ENCODE peak calls at places on chromosomes 2 and 18, in five cellular contexts. One of them, this sample, is unnamed.

GRCh38 chr2:142822190-142822589 is 55.3 kb upstream of the KYNU start:
- DNase-seq in body of pancreas: no peak
- DNase-seq in GM12878: no peak
- DNase-seq in activated CD4-positive, alpha-beta T cell treated with anti-CD3 and anti-CD28 coated beads, Interleukin-2, amount 50 U/mL, for 48 hours: no peak
- DNase-seq in right lobe of liver: no peak
- DNase-seq in this sample: no peak

GRCh38 chr18:33440384-33441043 is at the start of gene CCDC178:
- DNase-seq in right lobe of liver: no peak
- DNase-seq in activated CD4-positive, alpha-beta T cell treated with anti-CD3 and anti-CD28 coated beads, Interleukin-2, amount 50 U/mL, for 48 hours: no peak
- DNase-seq in body of pancreas: peak; percentile 22
- DNase-seq in GM12878: no peak
- DNase-seq in this sample: no peak

GRCh38 chr2:160583823-160584537 is 90.4 kb upstream of the RBMS1 start:
- DNase-seq in right lobe of liver: no peak
- DNase-seq in activated CD4-positive, alpha-beta T cell treated with anti-CD3 and anti-CD28 coated beads, Interleukin-2, amount 50 U/mL, for 48 hours: no peak
- DNase-seq in GM12878: no peak
- DNase-seq in body of pancreas: no peak
- DNase-seq in this sample: no peak

GRCh38 chr2:165070089-165070488 is 114.8 kb upstream of the SLC38A11 start:
- DNase-seq in activated CD4-positive, alpha-beta T cell treated with anti-CD3 and anti-CD28 coated beads, Interleukin-2, amount 50 U/mL, for 48 hours: no peak
- DNase-seq in right lobe of liver: no peak
- DNase-seq in GM12878: no peak
- DNase-seq in body of pancreas: no peak
- DNase-seq in this sample: no peak

GRCh38 chr2:237065062-237065360 is 20.7 kb upstream of the COPS8 start:
- DNase-seq in GM12878: no peak
- DNase-seq in right lobe of liver: no peak
- DNase-seq in body of pancreas: no peak
- DNase-seq in activated CD4-positive, alpha-beta T cell treated with anti-CD3 and anti-CD28 coated beads, Interleukin-2, amount 50 U/mL, for 48 hours: no peak
- DNase-seq in this sample: no peak

GRCh38 chr2:49261021-49261538 is 106.8 kb upstream of the FSHR start:
- DNase-seq in GM12878: no peak
- DNase-seq in body of pancreas: no peak
- DNase-seq in right lobe of liver: no peak
- DNase-seq in activated CD4-positive, alpha-beta T cell treated with anti-CD3 and anti-CD28 coated beads, Interleukin-2, amount 50 U/mL, for 48 hours: no peak
- DNase-seq in this sample: no peak

GRCh38 chr2:157839162-157839801 is 36.8 kb downstream of the ACVR1 start:
- DNase-seq in activated CD4-positive, alpha-beta T cell treated with anti-CD3 and anti-CD28 coated beads, Interleukin-2, amount 50 U/mL, for 48 hours: no peak
- DNase-seq in body of pancreas: no peak
- DNase-seq in right lobe of liver: no peak
- DNase-seq in GM12878: no peak
- DNase-seq in this sample: no peak

GRCh38 chr2:117967981-117968723 is 45.7 kb downstream of the CCDC93 start:
- DNase-seq in body of pancreas: no peak
- DNase-seq in activated CD4-positive, alpha-beta T cell treated with anti-CD3 and anti-CD28 coated beads, Interleukin-2, amount 50 U/mL, for 48 hours: no peak
- DNase-seq in right lobe of liver: no peak
- DNase-seq in GM12878: no peak
- DNase-seq in this sample: no peak

GRCh38 chr18:47953471-47953931 is 23.0 kb upstream of the SMAD2 start:
- DNase-seq in right lobe of liver: no peak
- DNase-seq in GM12878: no peak
- DNase-seq in body of pancreas: peak; percentile 42
- DNase-seq in activated CD4-positive, alpha-beta T cell treated with anti-CD3 and anti-CD28 coated beads, Interleukin-2, amount 50 U/mL, for 48 hours: no peak
- DNase-seq in this sample: peak; percentile 38

GRCh38 chr2:216974321-216975302 is 114.7 kb upstream of the TNP1 start:
- DNase-seq in activated CD4-positive, alpha-beta T cell treated with anti-CD3 and anti-CD28 coated beads, Interleukin-2, amount 50 U/mL, for 48 hours: no peak
- DNase-seq in right lobe of liver: no peak
- DNase-seq in body of pancreas: no peak
- DNase-seq in GM12878: no peak
- DNase-seq in this sample: no peak

GRCh38 chr2:118577202-118577601 is 270.2 kb downstream of the EN1 start:
- DNase-seq in right lobe of liver: no peak
- DNase-seq in activated CD4-positive, alpha-beta T cell treated with anti-CD3 and anti-CD28 coated beads, Interleukin-2, amount 50 U/mL, for 48 hours: no peak
- DNase-seq in body of pancreas: no peak
- DNase-seq in GM12878: no peak
- DNase-seq in this sample: no peak

GRCh38 chr2:12923907-12924610 is 207.3 kb downstream of the TRIB2 start:
- DNase-seq in right lobe of liver: no peak
- DNase-seq in GM12878: no peak
- DNase-seq in activated CD4-positive, alpha-beta T cell treated with anti-CD3 and anti-CD28 coated beads, Interleukin-2, amount 50 U/mL, for 48 hours: no peak
- DNase-seq in body of pancreas: no peak
- DNase-seq in this sample: no peak

GRCh38 chr2:2505604-2506003 is 174.5 kb upstream of the MYT1L start:
- DNase-seq in right lobe of liver: no peak
- DNase-seq in body of pancreas: no peak
- DNase-seq in GM12878: no peak
- DNase-seq in activated CD4-positive, alpha-beta T cell treated with anti-CD3 and anti-CD28 coated beads, Interleukin-2, amount 50 U/mL, for 48 hours: no peak
- DNase-seq in this sample: no peak

GRCh38 chr2:141692829-141693228 is 438.0 kb downstream of the LRP1B start:
- DNase-seq in body of pancreas: no peak
- DNase-seq in GM12878: no peak
- DNase-seq in activated CD4-positive, alpha-beta T cell treated with anti-CD3 and anti-CD28 coated beads, Interleukin-2, amount 50 U/mL, for 48 hours: no peak
- DNase-seq in right lobe of liver: no peak
- DNase-seq in this sample: no peak

GRCh38 chr18:45084207-45084606 is 403.5 kb downstream of the SETBP1 start:
- DNase-seq in GM12878: no peak
- DNase-seq in body of pancreas: no peak
- DNase-seq in activated CD4-positive, alpha-beta T cell treated with anti-CD3 and anti-CD28 coated beads, Interleukin-2, amount 50 U/mL, for 48 hours: no peak
- DNase-seq in right lobe of liver: no peak
- DNase-seq in this sample: no peak

GRCh38 chr2:10048501-10049171 is 5.3 kb downstream of the KLF11 start:
- DNase-seq in GM12878: no peak
- DNase-seq in body of pancreas: peak; percentile 45
- DNase-seq in right lobe of liver: no peak
- DNase-seq in activated CD4-positive, alpha-beta T cell treated with anti-CD3 and anti-CD28 coated beads, Interleukin-2, amount 50 U/mL, for 48 hours: no peak
- DNase-seq in this sample: no peak

GRCh38 chr2:28633739-28634138 is 117.9 kb upstream of the PPP1CB start:
- DNase-seq in body of pancreas: no peak
- DNase-seq in activated CD4-positive, alpha-beta T cell treated with anti-CD3 and anti-CD28 coated beads, Interleukin-2, amount 50 U/mL, for 48 hours: no peak
- DNase-seq in right lobe of liver: peak; percentile 19
- DNase-seq in GM12878: no peak
- DNase-seq in this sample: no peak

GRCh38 chr18:63365909-63366269 is 1.1 kb downstream of the KDSR start:
- DNase-seq in GM12878: no peak
- DNase-seq in activated CD4-positive, alpha-beta T cell treated with anti-CD3 and anti-CD28 coated beads, Interleukin-2, amount 50 U/mL, for 48 hours: peak; percentile 11
- DNase-seq in right lobe of liver: no peak
- DNase-seq in body of pancreas: no peak
- DNase-seq in this sample: no peak

GRCh38 chr2:23565374-23565773 is 180.4 kb downstream of the KLHL29 start:
- DNase-seq in body of pancreas: no peak
- DNase-seq in right lobe of liver: no peak
- DNase-seq in activated CD4-positive, alpha-beta T cell treated with anti-CD3 and anti-CD28 coated beads, Interleukin-2, amount 50 U/mL, for 48 hours: no peak
- DNase-seq in GM12878: no peak
- DNase-seq in this sample: no peak

GRCh38 chr18:32042337-32042736 is 23.7 kb downstream of the RNF125 start:
- DNase-seq in body of pancreas: no peak
- DNase-seq in activated CD4-positive, alpha-beta T cell treated with anti-CD3 and anti-CD28 coated beads, Interleukin-2, amount 50 U/mL, for 48 hours: no peak
- DNase-seq in right lobe of liver: no peak
- DNase-seq in GM12878: no peak
- DNase-seq in this sample: no peak

GRCh38 chr2:159098815-159099455 is 130.5 kb downstream of the TANC1 start:
- DNase-seq in body of pancreas: no peak
- DNase-seq in activated CD4-positive, alpha-beta T cell treated with anti-CD3 and anti-CD28 coated beads, Interleukin-2, amount 50 U/mL, for 48 hours: no peak
- DNase-seq in right lobe of liver: no peak
- DNase-seq in GM12878: no peak
- DNase-seq in this sample: no peak

GRCh38 chr2:8249191-8249590 is 432.7 kb upstream of the ID2 start:
- DNase-seq in activated CD4-positive, alpha-beta T cell treated with anti-CD3 and anti-CD28 coated beads, Interleukin-2, amount 50 U/mL, for 48 hours: no peak
- DNase-seq in right lobe of liver: peak; percentile 90
- DNase-seq in GM12878: no peak
- DNase-seq in body of pancreas: no peak
- DNase-seq in this sample: no peak

GRCh38 chr2:145022671-145023330 is 502.9 kb upstream of the ZEB2 start:
- DNase-seq in body of pancreas: no peak
- DNase-seq in activated CD4-positive, alpha-beta T cell treated with anti-CD3 and anti-CD28 coated beads, Interleukin-2, amount 50 U/mL, for 48 hours: no peak
- DNase-seq in right lobe of liver: no peak
- DNase-seq in GM12878: no peak
- DNase-seq in this sample: no peak

GRCh38 chr2:15313657-15314056 is 247.5 kb downstream of the NBAS start:
- DNase-seq in right lobe of liver: no peak
- DNase-seq in activated CD4-positive, alpha-beta T cell treated with anti-CD3 and anti-CD28 coated beads, Interleukin-2, amount 50 U/mL, for 48 hours: no peak
- DNase-seq in body of pancreas: no peak
- DNase-seq in GM12878: peak; percentile 31
- DNase-seq in this sample: no peak

GRCh38 chr2:197809064-197809463 is 4.7 kb downstream of the PLCL1 start:
- DNase-seq in GM12878: no peak
- DNase-seq in activated CD4-positive, alpha-beta T cell treated with anti-CD3 and anti-CD28 coated beads, Interleukin-2, amount 50 U/mL, for 48 hours: no peak
- DNase-seq in body of pancreas: no peak
- DNase-seq in right lobe of liver: no peak
- DNase-seq in this sample: no peak